ENCODE peak calls at places on chromosomes 2 and 18, in five cellular contexts. V, Z, Q, O and B are unnamed samples.

GRCh38 chr2:171491292-171491691 is 31.0 kb upstream of the CYBRD1 start:
- DNase-seq in V (no peak), O (no peak), Z (no peak), Q (no peak), B (no peak)

GRCh38 chr2:47724221-47724981 is 58.5 kb upstream of the MSH6 start:
- DNase-seq in O (no peak), Q (no peak), Z (peak), V (no peak), B (no peak)

GRCh38 chr2:47077442-47078117 is 77.5 kb downstream of the STPG4 start:
- DNase-seq in Z (no peak), Q (no peak), O (peak), V (no peak), B (no peak)

GRCh38 chr2:188693111-188693510 is 281.1 kb upstream of the COL3A1 start:
- DNase-seq in Z (peak), V (no peak), Q (no peak), O (no peak), B (no peak)

GRCh38 chr2:67797801-67798535 is 264.8 kb downstream of the C1D start:
- DNase-seq in V (no peak), Q (no peak), O (no peak), Z (peak), B (no peak)

GRCh38 chr2:38600242-38600891 is 2.4 kb downstream of the HNRNPLL start:
- DNase-seq in Q (no peak), Z (peak), O (peak), V (no peak), B (no peak)

GRCh38 chr2:51866361-51866760 is 834.4 kb upstream of the NRXN1 start:
- DNase-seq in Z (peak), V (no peak), O (no peak), Q (no peak), B (no peak)

GRCh38 chr2:201118957-201119848 is 3.2 kb downstream of the CFLAR start:
- DNase-seq in V (peak), Q (no peak), Z (no peak), O (no peak), B (no peak)

GRCh38 chr2:224086226-224086911 is 47.3 kb upstream of the SERPINE2 start:
- DNase-seq in Q (peak), O (no peak), Z (peak), V (no peak), B (no peak)

GRCh38 chr2:63735931-63736820 is 105.5 kb upstream of the UGP2 start:
- DNase-seq in V (no peak), O (no peak), Q (peak), Z (no peak), B (no peak)

GRCh38 chr2:226888971-226889370 is 53.1 kb downstream of the RHBDD1 start:
- DNase-seq in Z (no peak), O (no peak), Q (no peak), V (no peak), B (no peak)

GRCh38 chr2:124426630-124427029 is 401.5 kb downstream of the CNTNAP5 start:
- DNase-seq in V (no peak), Z (no peak), O (no peak), Q (no peak), B (no peak)

GRCh38 chr2:136023416-136023815 is 38.0 kb upstream of the DARS1 start:
- DNase-seq in Z (no peak), O (no peak), V (no peak), Q (no peak), B (no peak)

GRCh38 chr18:57276720-57277284 is 75.6 kb upstream of the ST8SIA3 start:
- DNase-seq in Q (no peak), V (no peak), Z (no peak), O (no peak), B (no peak)

GRCh38 chr2:38835015-38835601 is 40.6 kb downstream of the DHX57 start:
- DNase-seq in V (no peak), Q (no peak), Z (peak), O (no peak), B (no peak)

GRCh38 chr2:129762386-129763189 is 216.9 kb upstream of the RAB6C start:
- DNase-seq in O (no peak), V (no peak), Z (no peak), Q (no peak), B (peak)

GRCh38 chr2:16608661-16609643 is 56.7 kb downstream of the CYRIA start:
- DNase-seq in O (peak), Q (peak), V (peak), Z (peak), B (peak)

GRCh38 chr2:172937884-172938712 is 137.5 kb upstream of the MAP3K20 start:
- DNase-seq in Q (no peak), O (no peak), V (no peak), Z (no peak), B (no peak)

GRCh38 chr18:57780318-57781127 is 22.6 kb downstream of the ATP8B1 start:
- DNase-seq in V (no peak), Z (peak), O (no peak), Q (no peak), B (no peak)

GRCh38 chr18:9649164-9649540 is 34.8 kb upstream of the PPP4R1 start:
- DNase-seq in Q (no peak), V (no peak), Z (no peak), O (no peak), B (no peak)

DNA sequence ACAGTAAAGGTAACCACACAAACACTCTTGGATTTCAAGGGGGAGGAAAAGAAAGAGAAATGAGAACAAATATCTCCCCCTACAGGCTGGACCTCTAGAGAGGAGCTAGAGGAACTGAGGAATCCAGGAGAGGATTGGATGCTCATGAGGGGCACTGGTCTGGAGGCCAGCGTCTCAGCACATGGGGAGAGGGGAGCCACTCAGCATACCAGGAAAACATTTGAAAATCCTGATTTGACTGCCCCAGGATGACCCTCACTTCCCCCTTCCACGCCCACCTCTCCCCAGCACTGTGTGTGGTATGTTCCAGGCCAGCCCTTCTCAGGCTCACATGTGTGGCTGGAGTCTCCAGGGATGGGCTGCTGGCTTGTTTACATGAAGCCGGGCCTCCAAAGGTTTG is 396.8 kb upstream of the ID2 start:
- DNase-seq in O (no peak), V (no peak), Z (no peak), Q (no peak), B (no peak)
- TF ChIP-seq CTCF in O (no peak), V (no peak), Z (no peak), Q (peak), B (no peak)

GRCh38 chr2:26764906-26765305 is 822 bp downstream of the SLC35F6 start:
- DNase-seq in V (no peak), Q (no peak), O (no peak), Z (no peak), B (no peak)

GRCh38 chr2:26767129-26767528 is 3.0 kb downstream of the SLC35F6 start:
- DNase-seq in O (peak), Z (no peak), V (no peak), Q (no peak), B (no peak)

GRCh38 chr2:26763019-26763418 is 1.1 kb upstream of the SLC35F6 start:
- DNase-seq in O (no peak), Z (no peak), Q (no peak), V (no peak), B (no peak)

GRCh38 chr2:26765475-26766200 is 1.6 kb downstream of the SLC35F6 start:
- DNase-seq in O (no peak), Z (no peak), Q (no peak), V (no peak), B (no peak)

DNA sequence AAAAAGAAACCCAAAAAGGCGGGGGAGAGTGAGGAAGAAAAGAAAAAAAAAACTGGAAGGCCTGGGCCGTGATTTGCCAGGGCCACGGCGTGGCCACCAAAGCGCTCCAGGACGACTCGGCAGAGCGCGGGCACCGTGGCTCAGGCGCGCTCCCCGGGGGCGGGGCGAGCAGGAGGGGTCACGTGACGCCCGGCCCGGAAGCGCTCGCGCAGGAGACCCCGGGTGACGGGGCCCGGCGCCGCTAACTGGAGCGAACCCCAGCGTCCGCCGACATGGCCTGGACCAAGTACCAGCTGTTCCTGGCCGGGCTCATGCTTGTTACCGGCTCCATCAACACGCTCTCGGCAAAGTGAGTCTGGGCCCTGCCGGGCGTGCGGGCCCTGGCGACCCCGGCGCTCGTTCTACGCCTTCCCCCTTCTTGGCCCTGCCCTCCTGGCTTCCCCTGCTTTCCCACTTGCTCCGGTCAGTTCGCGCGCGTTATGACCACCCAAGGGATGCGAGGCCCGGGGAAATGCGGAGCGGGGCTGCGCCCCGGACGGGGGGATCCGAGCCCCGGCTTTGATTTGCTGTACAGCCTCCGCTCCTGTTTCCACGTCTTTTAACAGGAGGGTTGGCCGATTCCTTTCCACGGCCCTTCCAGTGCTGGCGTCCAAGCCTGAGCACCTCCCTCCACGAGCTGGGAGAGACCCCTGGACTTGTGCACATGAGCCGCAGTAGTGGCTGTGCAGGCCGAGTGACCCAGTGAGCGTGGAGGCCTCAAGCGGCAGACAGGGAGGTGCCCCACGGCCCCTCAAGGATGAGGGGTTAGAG is at the start of gene SLC35F6:
- DNase-seq in O (peak), Z (peak), V (peak), Q (no peak), B (no peak)
- TF ChIP-seq CTCF in O (no peak), Z (no peak), V (no peak), Q (no peak), B (no peak)

GRCh38 chr2:237876951-237877491 is 17.6 kb downstream of the RAMP1 start:
- DNase-seq in V (no peak), O (peak), Q (no peak), Z (no peak), B (no peak)
- TF ChIP-seq CTCF in V (no peak), O (no peak), Q (no peak), Z (no peak), B (no peak)

DNA sequence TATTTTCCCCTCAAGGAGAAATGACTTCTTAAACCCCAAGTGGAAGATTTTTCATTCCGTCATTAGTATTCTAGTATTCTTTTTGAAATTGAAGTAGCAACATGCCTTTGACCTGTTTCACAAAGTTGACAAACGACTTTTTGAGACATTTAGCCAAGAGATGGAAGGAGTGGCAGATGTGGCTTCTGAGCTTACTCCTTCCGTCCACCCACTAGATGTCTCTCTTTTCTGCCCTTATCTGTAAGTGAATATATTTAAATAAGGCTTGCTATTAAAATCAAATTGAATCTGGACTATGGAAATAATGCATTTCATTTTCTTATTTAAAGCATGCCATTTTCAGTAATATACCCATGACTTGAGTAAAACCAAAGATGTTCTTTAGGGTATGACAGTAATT is 74.1 kb downstream of the ACTR3 start:
- DNase-seq in Z (no peak), O (no peak), Q (no peak), V (no peak), B (no peak)
- TF ChIP-seq CTCF in Z (no peak), O (no peak), Q (peak), V (no peak), B (no peak)

GRCh38 chr18:50662177-50662576 is 102.3 kb downstream of the MAPK4 start:
- DNase-seq in V (peak), Q (no peak), O (no peak), Z (peak), B (no peak)
- TF ChIP-seq CTCF in V (peak), Q (peak), O (peak), Z (peak), B (peak)

GRCh38 chr2:154455871-154456270 is 242.6 kb upstream of the KCNJ3 start:
- DNase-seq in V (no peak), Q (no peak), Z (no peak), O (no peak), B (no peak)

GRCh38 chr2:154452471-154452870 is 246.0 kb upstream of the KCNJ3 start:
- DNase-seq in V (no peak), Q (no peak), O (no peak), Z (no peak), B (no peak)

GRCh38 chr2:154455201-154455600 is 243.3 kb upstream of the KCNJ3 start:
- DNase-seq in V (no peak), Q (no peak), O (no peak), Z (no peak), B (no peak)

GRCh38 chr2:154449951-154450658 is 248.4 kb upstream of the KCNJ3 start:
- DNase-seq in V (no peak), Q (no peak), Z (no peak), O (no peak), B (no peak)

GRCh38 chr2:154452906-154453493 is 245.5 kb upstream of the KCNJ3 start:
- DNase-seq in Q (no peak), V (no peak), O (no peak), Z (peak), B (no peak)
- TF ChIP-seq CTCF in Q (no peak), V (peak), O (peak), Z (peak), B (no peak)

GRCh38 chr2:10188211-10188610 is 65.7 kb downstream of the RRM2 start:
- DNase-seq in Z (peak), O (no peak), V (no peak), Q (no peak), B (no peak)
- TF ChIP-seq CTCF in Z (peak), O (peak), V (no peak), Q (peak), B (no peak)

GRCh38 chr2:97011977-97012569 is 25.7 kb upstream of the FAM178B start:
- DNase-seq in Q (peak), V (no peak), Z (peak), O (no peak), B (no peak)
- TF ChIP-seq CTCF in Q (peak), V (no peak), Z (peak), O (peak), B (peak)

GRCh38 chr2:27133905-27134780 is at the start of gene PREB:
- DNase-seq in Q (peak), O (peak), V (peak), Z (peak), B (peak)
- TF ChIP-seq CTCF in Q (peak), O (no peak), V (peak), Z (no peak), B (no peak)

DNA sequence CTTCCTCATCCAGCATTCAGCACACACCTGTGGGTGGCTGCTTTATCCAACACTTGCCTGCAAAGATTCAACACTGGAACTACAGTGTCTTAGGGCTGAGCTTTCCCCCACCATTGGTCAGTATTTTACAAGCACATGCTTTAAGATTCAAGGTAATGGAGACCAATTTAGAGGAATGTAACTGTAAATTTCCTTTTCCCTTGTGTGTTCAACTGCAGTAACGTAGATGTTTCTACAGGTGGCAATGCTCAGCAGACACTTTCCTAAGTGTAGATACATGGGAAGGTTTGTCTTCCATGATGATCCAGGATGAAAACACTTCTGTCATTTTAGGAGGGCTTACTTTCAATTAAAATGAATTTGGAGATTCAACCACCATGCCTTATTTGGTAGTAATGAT is 143.6 kb upstream of the PXDN start:
- DNase-seq in V (no peak), Q (no peak), Z (peak), O (no peak), B (no peak)
- TF ChIP-seq CTCF in V (no peak), Q (peak), Z (peak), O (peak), B (no peak)